ENCODE peak calls at places on chromosome 6, in ten cellular contexts. B, Z, F, N, S, L, W, Q, T and M are unnamed samples.

GRCh38 chr6:132598473-132598872 is 8.9 kb upstream of the TAAR5 start:
- DNase-seq in B (no peak), Z (no peak), F (no peak), N (peak), S (peak), L (no peak), W (no peak), Q (peak), T (peak), M (no peak)

GRCh38 chr6:26022166-26022510 is 59.5 kb downstream of the TRIM38 start:
- DNase-seq in B (no peak), Z (peak), F (no peak), N (peak), S (peak), L (peak), W (peak), Q (no peak), T (peak), M (peak)

GRCh38 chr6:168555618-168556273 is 114.8 kb downstream of the SMOC2 start:
- DNase-seq in B (no peak), Z (no peak), F (no peak), N (peak), S (no peak), L (no peak), W (no peak), Q (no peak), T (no peak), M (no peak)

GRCh38 chr6:132322398-132322797 is 78.9 kb downstream of the MOXD1 start:
- DNase-seq in B (no peak), Z (no peak), F (no peak), N (no peak), S (no peak), L (no peak), W (no peak), Q (no peak), T (peak), M (no peak)

GRCh38 chr6:158143700-158144099 is 24.4 kb downstream of the SERAC1 start:
- DNase-seq in B (no peak), Z (no peak), F (no peak), N (peak), S (peak), L (no peak), W (no peak), Q (peak), T (peak), M (no peak)

GRCh38 chr6:150126641-150127291 is 16.1 kb upstream of the PPP1R14C start:
- DNase-seq in B (no peak), Z (no peak), F (no peak), N (no peak), S (no peak), L (no peak), W (no peak), Q (no peak), T (no peak), M (no peak)

GRCh38 chr6:143575440-143575839 is 63.9 kb upstream of the FUCA2 start:
- DNase-seq in B (no peak), Z (peak), F (peak), N (peak), S (peak), L (peak), W (peak), Q (peak), T (peak), M (no peak)

GRCh38 chr6:148854992-148855391 is 108.2 kb downstream of the UST start:
- DNase-seq in B (no peak), Z (no peak), F (no peak), N (no peak), S (no peak), L (no peak), W (no peak), Q (no peak), T (no peak), M (no peak)

GRCh38 chr6:21277601-21278043 is 315.9 kb upstream of the SOX4 start:
- DNase-seq in B (no peak), Z (no peak), F (no peak), N (no peak), S (peak), L (no peak), W (no peak), Q (no peak), T (no peak), M (no peak)

GRCh38 chr6:4698901-4699659 is 77.1 kb upstream of the CDYL start:
- DNase-seq in B (no peak), Z (peak), F (no peak), N (no peak), S (no peak), L (no peak), W (peak), Q (no peak), T (peak), M (no peak)